ENCODE peak calls at places on chromosomes 13 and 19, in eight cellular contexts. One of them, this sample, is unnamed.

GRCh38 chr19:19109601-19110000 is 28.7 kb downstream of the TMEM161A start:
- DNase-seq in AG04450: peak; percentile 7
- DNase-seq in gastrocnemius medialis: no peak
- DNase-seq in ovary: no peak
- DNase-seq in astrocyte: no peak
- DNase-seq in heart right ventricle: no peak
- DNase-seq in IMR-90: peak; percentile 38
- DNase-seq in spleen: no peak
- DNase-seq in this sample: no peak

GRCh38 chr13:21685485-21686064 is 14.7 kb downstream of the FGF9 start:
- DNase-seq in astrocyte: no peak
- DNase-seq in gastrocnemius medialis: no peak
- DNase-seq in IMR-90: no peak
- DNase-seq in heart right ventricle: no peak
- DNase-seq in ovary: no peak
- DNase-seq in AG04450: no peak
- DNase-seq in spleen: no peak
- DNase-seq in this sample: no peak

GRCh38 chr19:56159009-56159501 is 16.8 kb upstream of the GALP start:
- DNase-seq in spleen: no peak
- DNase-seq in heart right ventricle: no peak
- DNase-seq in AG04450: no peak
- DNase-seq in IMR-90: no peak
- DNase-seq in astrocyte: no peak
- DNase-seq in gastrocnemius medialis: no peak
- DNase-seq in ovary: no peak
- DNase-seq in this sample: no peak

GRCh38 chr13:84896128-84896527 is 903.1 kb downstream of the SLITRK6 start:
- DNase-seq in IMR-90: peak; percentile 61
- DNase-seq in astrocyte: peak; percentile 18
- DNase-seq in AG04450: peak; percentile 43
- DNase-seq in heart right ventricle: no peak
- DNase-seq in gastrocnemius medialis: no peak
- DNase-seq in spleen: no peak
- DNase-seq in ovary: no peak
- DNase-seq in this sample: peak; percentile 1

GRCh38 chr19:55256562-55257460 is 2.0 kb downstream of the PPP6R1 start:
- DNase-seq in spleen: peak; percentile 75
- DNase-seq in astrocyte: no peak
- DNase-seq in IMR-90: no peak
- DNase-seq in heart right ventricle: no peak
- DNase-seq in ovary: no peak
- DNase-seq in AG04450: no peak
- DNase-seq in gastrocnemius medialis: no peak
- DNase-seq in this sample: no peak

GRCh38 chr13:23608704-23609413 is 38.6 kb downstream of the TNFRSF19 start:
- DNase-seq in astrocyte: no peak
- DNase-seq in ovary: peak; percentile 44
- DNase-seq in gastrocnemius medialis: no peak
- DNase-seq in spleen: peak; percentile 88
- DNase-seq in IMR-90: peak; percentile 42
- DNase-seq in AG04450: no peak
- DNase-seq in heart right ventricle: peak; percentile 52
- DNase-seq in this sample: no peak

GRCh38 chr13:36801035-36801434 is 18.0 kb upstream of the RFXAP start:
- DNase-seq in gastrocnemius medialis: no peak
- DNase-seq in IMR-90: no peak
- DNase-seq in AG04450: no peak
- DNase-seq in spleen: no peak
- DNase-seq in astrocyte: no peak
- DNase-seq in ovary: no peak
- DNase-seq in heart right ventricle: no peak
- DNase-seq in this sample: no peak

GRCh38 chr13:113724016-113724758 is 34.8 kb upstream of the TMEM255B start:
- DNase-seq in gastrocnemius medialis: no peak
- DNase-seq in spleen: peak; percentile 78
- DNase-seq in AG04450: no peak
- DNase-seq in ovary: no peak
- DNase-seq in IMR-90: no peak
- DNase-seq in astrocyte: no peak
- DNase-seq in heart right ventricle: no peak
- DNase-seq in this sample: no peak

GRCh38 chr19:1675633-1676350 is 23.4 kb upstream of the TCF3 start:
- DNase-seq in IMR-90: no peak
- DNase-seq in spleen: no peak
- DNase-seq in AG04450: no peak
- DNase-seq in heart right ventricle: no peak
- DNase-seq in astrocyte: no peak
- DNase-seq in ovary: no peak
- DNase-seq in gastrocnemius medialis: no peak
- DNase-seq in this sample: no peak

GRCh38 chr13:66237411-66238062 is 992.6 kb downstream of the PCDH9 start:
- DNase-seq in spleen: no peak
- DNase-seq in heart right ventricle: no peak
- DNase-seq in gastrocnemius medialis: no peak
- DNase-seq in ovary: no peak
- DNase-seq in astrocyte: no peak
- DNase-seq in IMR-90: no peak
- DNase-seq in AG04450: no peak
- DNase-seq in this sample: no peak

GRCh38 chr13:41746259-41746658 is 214.7 kb downstream of the VWA8 start:
- DNase-seq in ovary: no peak
- DNase-seq in IMR-90: peak; percentile 79
- DNase-seq in gastrocnemius medialis: no peak
- DNase-seq in AG04450: peak; percentile 30
- DNase-seq in heart right ventricle: no peak
- DNase-seq in spleen: no peak
- DNase-seq in astrocyte: peak; percentile 81
- DNase-seq in this sample: peak; percentile 11

GRCh38 chr13:30832377-30832776 is 73.7 kb upstream of the MEDAG start:
- DNase-seq in ovary: no peak
- DNase-seq in spleen: no peak
- DNase-seq in AG04450: no peak
- DNase-seq in gastrocnemius medialis: no peak
- DNase-seq in astrocyte: no peak
- DNase-seq in heart right ventricle: no peak
- DNase-seq in IMR-90: no peak
- DNase-seq in this sample: no peak

GRCh38 chr19:10863107-10863700 is 8.1 kb upstream of the CARM1 start:
- DNase-seq in gastrocnemius medialis: no peak
- DNase-seq in ovary: peak; percentile 55
- DNase-seq in IMR-90: no peak
- DNase-seq in AG04450: no peak
- DNase-seq in astrocyte: peak; percentile 36
- DNase-seq in heart right ventricle: no peak
- DNase-seq in spleen: no peak
- DNase-seq in this sample: no peak

GRCh38 chr13:32905864-32906180 is 110.4 kb upstream of the KL start:
- DNase-seq in gastrocnemius medialis: peak; percentile 5
- DNase-seq in heart right ventricle: no peak
- DNase-seq in IMR-90: peak; percentile 19
- DNase-seq in ovary: peak; percentile 36
- DNase-seq in spleen: no peak
- DNase-seq in AG04450: no peak
- DNase-seq in astrocyte: peak; percentile 43
- DNase-seq in this sample: no peak

GRCh38 chr13:75934889-75935288 is 298.8 kb downstream of the LMO7 start:
- DNase-seq in ovary: no peak
- DNase-seq in IMR-90: peak; percentile 62
- DNase-seq in heart right ventricle: no peak
- DNase-seq in AG04450: no peak
- DNase-seq in gastrocnemius medialis: no peak
- DNase-seq in astrocyte: peak; percentile 56
- DNase-seq in spleen: no peak
- DNase-seq in this sample: no peak

GRCh38 chr19:28307963-28308362 is 905.0 kb downstream of the UQCRFS1 start:
- DNase-seq in heart right ventricle: no peak
- DNase-seq in IMR-90: no peak
- DNase-seq in gastrocnemius medialis: no peak
- DNase-seq in ovary: no peak
- DNase-seq in spleen: no peak
- DNase-seq in AG04450: no peak
- DNase-seq in astrocyte: no peak
- DNase-seq in this sample: no peak

GRCh38 chr19:42488783-42489521 is 39.3 kb downstream of the CEACAM1 start:
- DNase-seq in heart right ventricle: no peak
- DNase-seq in spleen: no peak
- DNase-seq in astrocyte: no peak
- DNase-seq in gastrocnemius medialis: no peak
- DNase-seq in ovary: no peak
- DNase-seq in AG04450: no peak
- DNase-seq in IMR-90: no peak
- DNase-seq in this sample: no peak

GRCh38 chr19:36169084-36169760 is 17.0 kb upstream of the COX7A1 start:
- DNase-seq in AG04450: no peak
- DNase-seq in ovary: no peak
- DNase-seq in astrocyte: no peak
- DNase-seq in IMR-90: no peak
- DNase-seq in spleen: no peak
- DNase-seq in gastrocnemius medialis: no peak
- DNase-seq in heart right ventricle: peak; percentile 37
- DNase-seq in this sample: no peak

GRCh38 chr19:3250675-3251074 is 26.2 kb downstream of the CELF5 start:
- DNase-seq in astrocyte: no peak
- DNase-seq in ovary: no peak
- DNase-seq in IMR-90: no peak
- DNase-seq in heart right ventricle: no peak
- DNase-seq in gastrocnemius medialis: no peak
- DNase-seq in spleen: no peak
- DNase-seq in AG04450: no peak
- DNase-seq in this sample: no peak

GRCh38 chr19:48325265-48325910 is at the start of gene EMP3:
- DNase-seq in gastrocnemius medialis: peak; percentile 53
- DNase-seq in heart right ventricle: peak; percentile 81
- DNase-seq in astrocyte: peak; percentile 87
- DNase-seq in spleen: peak; percentile 93
- DNase-seq in ovary: peak; percentile 88
- DNase-seq in AG04450: peak; percentile 80
- DNase-seq in IMR-90: peak; percentile 92
- DNase-seq in this sample: peak; percentile 63

GRCh38 chr19:15563931-15564330 is 51.1 kb upstream of the CYP4F8 start:
- DNase-seq in spleen: peak; percentile 36
- DNase-seq in ovary: no peak
- DNase-seq in IMR-90: no peak
- DNase-seq in gastrocnemius medialis: no peak
- DNase-seq in AG04450: no peak
- DNase-seq in heart right ventricle: no peak
- DNase-seq in astrocyte: no peak
- DNase-seq in this sample: no peak

GRCh38 chr13:66021846-66022245 is 1208.3 kb downstream of the PCDH9 start:
- DNase-seq in spleen: no peak
- DNase-seq in AG04450: no peak
- DNase-seq in gastrocnemius medialis: no peak
- DNase-seq in IMR-90: no peak
- DNase-seq in heart right ventricle: no peak
- DNase-seq in ovary: no peak
- DNase-seq in astrocyte: no peak
- DNase-seq in this sample: no peak

GRCh38 chr19:17052439-17052838 is 22.8 kb downstream of the HAUS8 start:
- DNase-seq in astrocyte: peak; percentile 19
- DNase-seq in spleen: no peak
- DNase-seq in heart right ventricle: no peak
- DNase-seq in ovary: peak; percentile 32
- DNase-seq in gastrocnemius medialis: no peak
- DNase-seq in IMR-90: peak; percentile 59
- DNase-seq in AG04450: no peak
- DNase-seq in this sample: no peak

DNA sequence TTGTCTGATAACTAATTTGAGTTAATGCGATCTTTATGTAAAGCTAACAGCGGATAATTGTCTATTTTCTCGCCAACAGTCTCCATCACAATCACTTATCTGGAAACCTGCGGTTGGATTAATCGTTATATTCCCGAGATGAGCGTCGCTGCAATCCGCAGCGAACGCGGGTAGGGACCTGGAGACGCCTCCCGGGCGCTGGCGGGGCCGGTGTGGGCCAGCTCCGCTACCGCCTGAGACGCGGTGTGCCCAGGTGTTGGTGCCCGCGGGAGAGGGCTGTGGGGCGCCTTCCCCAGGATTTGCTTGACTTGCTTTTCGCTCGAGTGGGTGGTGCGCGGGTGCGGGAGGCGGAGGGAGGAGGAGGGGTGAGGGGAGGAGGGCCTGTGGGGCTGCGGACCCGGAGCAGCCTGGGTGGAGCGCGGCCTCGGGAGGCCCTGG is 38.3 kb downstream of the SOX1 start:
- DNase-seq in astrocyte: no peak
- DNase-seq in AG04450: no peak
- DNase-seq in IMR-90: no peak
- DNase-seq in gastrocnemius medialis: no peak
- DNase-seq in spleen: no peak
- DNase-seq in ovary: no peak
- DNase-seq in heart right ventricle: no peak
- DNase-seq in this sample: no peak
- H3K27me3 ChIP-seq in astrocyte: peaks cover 26% of the 10 kb centered on the region
- H3K27me3 ChIP-seq in AG04450: peaks cover 4% of the 10 kb centered on the region
- H3K27me3 ChIP-seq in IMR-90: no peaks in the 10 kb centered on the region
- H3K27me3 ChIP-seq in gastrocnemius medialis: peaks cover 60% of the 10 kb centered on the region
- H3K27me3 ChIP-seq in spleen: peaks cover 97% of the 10 kb centered on the region
- H3K27me3 ChIP-seq in ovary: no peaks in the 10 kb centered on the region
- H3K27me3 ChIP-seq in heart right ventricle: peaks cover 32% of the 10 kb centered on the region
- H3K27me3 ChIP-seq in this sample: no peaks in the 10 kb centered on the region

GRCh38 chr13:98978280-98978679 is 416 bp upstream of the DOCK9 start:
- DNase-seq in spleen: no peak
- DNase-seq in gastrocnemius medialis: no peak
- DNase-seq in astrocyte: peak; percentile 97
- DNase-seq in IMR-90: peak; percentile 90
- DNase-seq in heart right ventricle: no peak
- DNase-seq in AG04450: peak; percentile 69
- DNase-seq in ovary: no peak
- DNase-seq in this sample: peak; percentile 54
- H3K4me3 ChIP-seq in spleen: no peak overlapping the region
- H3K4me3 ChIP-seq in gastrocnemius medialis: peak overlapping the region; percentile 64
- H3K4me3 ChIP-seq in astrocyte: peak overlapping the region; percentile 62
- H3K4me3 ChIP-seq in IMR-90: peak overlapping the region; percentile 49
- H3K4me3 ChIP-seq in heart right ventricle: peak overlapping the region; percentile 52
- H3K4me3 ChIP-seq in AG04450: peak overlapping the region; percentile 56
- H3K4me3 ChIP-seq in ovary: peak overlapping the region; percentile 32
- H3K4me3 ChIP-seq in this sample: peak overlapping the region; percentile 35

DNA sequence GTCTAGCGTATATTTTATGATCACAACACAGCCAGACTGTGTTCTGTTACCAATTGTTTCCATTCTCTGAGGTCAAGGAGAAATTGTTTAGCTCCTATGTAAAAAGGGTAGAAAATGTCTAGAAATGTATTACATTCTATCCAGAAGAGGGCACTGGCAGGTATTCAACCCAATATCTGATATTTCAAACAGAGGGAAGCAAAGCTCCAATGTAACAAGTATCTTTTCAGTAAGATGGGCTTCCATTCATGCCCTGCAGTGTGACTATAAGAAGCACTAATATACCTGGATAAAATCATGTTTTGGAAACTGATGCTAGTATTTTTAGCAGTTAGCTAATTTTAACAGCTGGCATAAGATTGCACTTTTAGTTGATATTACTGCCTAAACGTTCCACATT is 312.7 kb downstream of the FGF14 start:
- DNase-seq in ovary: no peak
- DNase-seq in gastrocnemius medialis: no peak
- DNase-seq in IMR-90: no peak
- DNase-seq in heart right ventricle: no peak
- DNase-seq in spleen: no peak
- DNase-seq in astrocyte: no peak
- DNase-seq in AG04450: no peak
- DNase-seq in this sample: no peak
- TF ChIP-seq CTCF in ovary: no peak
- TF ChIP-seq CTCF in gastrocnemius medialis: no peak
- TF ChIP-seq CTCF in IMR-90: peak; percentile 22
- TF ChIP-seq CTCF in heart right ventricle: peak; percentile 27
- TF ChIP-seq CTCF in spleen: no peak
- TF ChIP-seq CTCF in astrocyte: no peak
- TF ChIP-seq CTCF in AG04450: peak; percentile 6
- TF ChIP-seq CTCF in this sample: peak; percentile 20

GRCh38 chr13:27968316-27969072 is 621 bp downstream of the CDX2 start:
- DNase-seq in gastrocnemius medialis: no peak
- DNase-seq in IMR-90: no peak
- DNase-seq in AG04450: no peak
- DNase-seq in astrocyte: no peak
- DNase-seq in spleen: no peak
- DNase-seq in heart right ventricle: no peak
- DNase-seq in ovary: no peak
- DNase-seq in this sample: no peak
- H3K27me3 ChIP-seq in gastrocnemius medialis: peaks cover 87% of the 10 kb centered on the region
- H3K27me3 ChIP-seq in IMR-90: peaks cover 97% of the 10 kb centered on the region
- H3K27me3 ChIP-seq in AG04450: peaks cover 96% of the 10 kb centered on the region
- H3K27me3 ChIP-seq in astrocyte: peaks cover 91% of the 10 kb centered on the region
- H3K27me3 ChIP-seq in spleen: peaks cover 100% of the 10 kb centered on the region
- H3K27me3 ChIP-seq in heart right ventricle: peaks cover 60% of the 10 kb centered on the region
- H3K27me3 ChIP-seq in ovary: no peaks in the 10 kb centered on the region
- H3K27me3 ChIP-seq in this sample: peaks cover 79% of the 10 kb centered on the region

This sample was measured in BJ.